ENCODE peak calls at places on chromosomes 16 and 17, in four cellular contexts. One of them, this sample, is unnamed.

GRCh38 chr16:80407265-80407987 is 133.4 kb upstream of the DYNLRB2 start:
- DNase-seq in thoracic aorta: no peak
- DNase-seq in heart right ventricle: no peak
- DNase-seq in adrenal gland: no peak
- DNase-seq in this sample: no peak

GRCh38 chr17:82152556-82153294 is 54.7 kb upstream of the FASN start:
- DNase-seq in thoracic aorta: no peak
- DNase-seq in heart right ventricle: no peak
- DNase-seq in adrenal gland: no peak
- DNase-seq in this sample: no peak

GRCh38 chr17:61000911-61001310 is 323.3 kb downstream of the BCAS3 start:
- DNase-seq in thoracic aorta: no peak
- DNase-seq in heart right ventricle: no peak
- DNase-seq in adrenal gland: no peak
- DNase-seq in this sample: no peak

GRCh38 chr17:83173997-83174858 is 94.8 kb downstream of the METRNL start:
- DNase-seq in thoracic aorta: no peak
- DNase-seq in heart right ventricle: no peak
- DNase-seq in adrenal gland: no peak
- DNase-seq in this sample: no peak

GRCh38 chr17:10631048-10631700 is 25.9 kb downstream of the MYH3 start:
- DNase-seq in thoracic aorta: no peak
- DNase-seq in heart right ventricle: no peak
- DNase-seq in adrenal gland: peak; percentile 10
- DNase-seq in this sample: peak; percentile 32

GRCh38 chr17:75681289-75681688 is 14.2 kb downstream of the SAP30BP start:
- DNase-seq in thoracic aorta: no peak
- DNase-seq in heart right ventricle: no peak
- DNase-seq in adrenal gland: no peak
- DNase-seq in this sample: no peak

GRCh38 chr17:40614431-40615294 is 33.0 kb downstream of the SMARCE1 start:
- DNase-seq in thoracic aorta: no peak
- DNase-seq in heart right ventricle: no peak
- DNase-seq in adrenal gland: no peak
- DNase-seq in this sample: no peak

GRCh38 chr16:56425439-56425832 is at the start of gene AMFR:
- DNase-seq in thoracic aorta: no peak
- DNase-seq in heart right ventricle: peak; percentile 76
- DNase-seq in adrenal gland: peak; percentile 71
- DNase-seq in this sample: peak; percentile 90

GRCh38 chr17:29225388-29225787 is 21.3 kb upstream of the CRYBA1 start:
- DNase-seq in thoracic aorta: no peak
- DNase-seq in heart right ventricle: no peak
- DNase-seq in adrenal gland: no peak
- DNase-seq in this sample: no peak

GRCh38 chr16:87974190-87974589 is 23.0 kb downstream of the BANP start:
- DNase-seq in thoracic aorta: no peak
- DNase-seq in heart right ventricle: no peak
- DNase-seq in adrenal gland: no peak
- DNase-seq in this sample: no peak

GRCh38 chr17:4593021-4593797 is 8.9 kb downstream of the SMTNL2 start:
- DNase-seq in thoracic aorta: no peak
- DNase-seq in heart right ventricle: no peak
- DNase-seq in adrenal gland: no peak
- DNase-seq in this sample: no peak

GRCh38 chr17:52148969-52149351 is 9.6 kb downstream of the CA10 start:
- DNase-seq in thoracic aorta: no peak
- DNase-seq in heart right ventricle: no peak
- DNase-seq in adrenal gland: no peak
- DNase-seq in this sample: peak; percentile 25

GRCh38 chr16:68074850-68075249 is 10.3 kb upstream of the NFATC3 start:
- DNase-seq in thoracic aorta: no peak
- DNase-seq in heart right ventricle: no peak
- DNase-seq in adrenal gland: no peak
- DNase-seq in this sample: no peak

GRCh38 chr17:52027620-52028019 is 130.9 kb downstream of the CA10 start:
- DNase-seq in thoracic aorta: no peak
- DNase-seq in heart right ventricle: no peak
- DNase-seq in adrenal gland: no peak
- DNase-seq in this sample: no peak

GRCh38 chr17:61406871-61407210 is 7.2 kb downstream of the TBX2 start:
- DNase-seq in thoracic aorta: no peak
- DNase-seq in heart right ventricle: no peak
- DNase-seq in adrenal gland: no peak
- DNase-seq in this sample: no peak

GRCh38 chr17:2483084-2483483 is 28.6 kb downstream of the METTL16 start:
- DNase-seq in thoracic aorta: no peak
- DNase-seq in heart right ventricle: no peak
- DNase-seq in adrenal gland: no peak
- DNase-seq in this sample: no peak

GRCh38 chr16:67101301-67101675 is 8.5 kb upstream of the PHAF1 start:
- DNase-seq in thoracic aorta: no peak
- DNase-seq in heart right ventricle: no peak
- DNase-seq in adrenal gland: no peak
- DNase-seq in this sample: no peak

GRCh38 chr16:54928016-54928356 is 2.7 kb upstream of the IRX5 start:
- DNase-seq in thoracic aorta: no peak
- DNase-seq in heart right ventricle: no peak
- DNase-seq in adrenal gland: no peak
- DNase-seq in this sample: peak; percentile 57

GRCh38 chr17:40190197-40191021 is 13.1 kb downstream of the RAPGEFL1 start:
- DNase-seq in thoracic aorta: no peak
- DNase-seq in heart right ventricle: no peak
- DNase-seq in adrenal gland: no peak
- DNase-seq in this sample: no peak

GRCh38 chr16:80210787-80211186 is 330.0 kb upstream of the DYNLRB2 start:
- DNase-seq in thoracic aorta: no peak
- DNase-seq in heart right ventricle: peak; percentile 44
- DNase-seq in adrenal gland: peak; percentile 32
- DNase-seq in this sample: no peak

GRCh38 chr17:61400058-61400785 is 579 bp downstream of the TBX2 start:
- DNase-seq in thoracic aorta: no peak
- DNase-seq in heart right ventricle: no peak
- DNase-seq in adrenal gland: no peak
- DNase-seq in this sample: peak; percentile 62

GRCh38 chr17:50551884-50552283 is 4.9 kb downstream of the SPATA20 start:
- DNase-seq in thoracic aorta: no peak
- DNase-seq in heart right ventricle: no peak
- DNase-seq in adrenal gland: no peak
- DNase-seq in this sample: no peak

GRCh38 chr17:5897320-5897911 is 172.8 kb upstream of the WSCD1 start:
- DNase-seq in thoracic aorta: no peak
- DNase-seq in heart right ventricle: no peak
- DNase-seq in adrenal gland: no peak
- DNase-seq in this sample: no peak

GRCh38 chr17:38609280-38610031 is 3.7 kb upstream of the SRCIN1 start:
- DNase-seq in thoracic aorta: no peak
- DNase-seq in heart right ventricle: no peak
- DNase-seq in adrenal gland: no peak
- DNase-seq in this sample: no peak

GRCh38 chr16:84844561-84845495 is 25.0 kb downstream of the CRISPLD2 start:
- DNase-seq in thoracic aorta: no peak
- DNase-seq in heart right ventricle: no peak
- DNase-seq in adrenal gland: no peak
- DNase-seq in this sample: no peak
- H3K27me3 ChIP-seq in thoracic aorta: no peaks in the 10 kb centered on the region
- H3K27me3 ChIP-seq in heart right ventricle: peaks cover 8% of the 10 kb centered on the region
- H3K27me3 ChIP-seq in adrenal gland: no peaks in the 10 kb centered on the region
- H3K27me3 ChIP-seq in this sample: no peaks in the 10 kb centered on the region

GRCh38 chr17:56431736-56432135 is 161.8 kb upstream of the NOG start:
- DNase-seq in thoracic aorta: no peak
- DNase-seq in heart right ventricle: no peak
- DNase-seq in adrenal gland: no peak
- DNase-seq in this sample: no peak
- H3K4me3 ChIP-seq in thoracic aorta: no peak overlapping the region
- H3K4me3 ChIP-seq in heart right ventricle: no peak overlapping the region
- H3K4me3 ChIP-seq in adrenal gland: no peak overlapping the region
- H3K4me3 ChIP-seq in this sample: no peak overlapping the region

GRCh38 chr16:35881654-35882053 is 2422.2 kb downstream of the TP53TG3F start:
- DNase-seq in thoracic aorta: no peak
- DNase-seq in heart right ventricle: no peak
- DNase-seq in adrenal gland: no peak
- DNase-seq in this sample: no peak
- H3K9me3 ChIP-seq in thoracic aorta: no peaks in the 10 kb centered on the region
- H3K9me3 ChIP-seq in heart right ventricle: no peaks in the 10 kb centered on the region
- H3K9me3 ChIP-seq in adrenal gland: no peaks in the 10 kb centered on the region
- H3K9me3 ChIP-seq in this sample: no peaks in the 10 kb centered on the region

DNA sequence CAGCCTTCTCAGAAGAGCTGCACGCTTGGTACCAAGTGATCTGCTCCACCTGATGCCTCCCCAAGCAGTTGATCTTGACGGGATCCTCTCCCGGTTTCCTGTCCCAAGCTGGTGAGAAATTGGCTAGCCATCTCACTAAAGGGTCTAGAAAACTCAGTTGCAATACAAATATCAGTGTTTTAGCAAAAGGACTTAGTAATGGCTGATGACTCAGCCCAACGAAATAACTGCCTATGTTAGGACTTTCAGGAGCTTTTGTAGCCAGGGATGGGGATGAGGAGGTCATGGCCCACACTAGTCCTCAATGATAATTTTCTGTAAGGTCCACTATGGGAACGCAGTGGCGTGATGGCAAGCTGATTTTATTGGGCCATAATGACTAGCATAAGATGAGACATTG is 23.3 kb upstream of the ENGASE start:
- DNase-seq in thoracic aorta: no peak
- DNase-seq in heart right ventricle: no peak
- DNase-seq in adrenal gland: no peak
- DNase-seq in this sample: no peak
- H3K27me3 ChIP-seq in thoracic aorta: no peaks in the 10 kb centered on the region
- H3K27me3 ChIP-seq in heart right ventricle: no peaks in the 10 kb centered on the region
- H3K27me3 ChIP-seq in adrenal gland: no peaks in the 10 kb centered on the region
- H3K27me3 ChIP-seq in this sample: peaks cover 2% of the 10 kb centered on the region

GRCh38 chr17:80760501-80760900 is 215.9 kb downstream of the RPTOR start:
- DNase-seq in thoracic aorta: no peak
- DNase-seq in heart right ventricle: no peak
- DNase-seq in adrenal gland: no peak
- DNase-seq in this sample: no peak

GRCh38 chr17:80765241-80766022 is 220.8 kb downstream of the RPTOR start:
- DNase-seq in thoracic aorta: no peak
- DNase-seq in heart right ventricle: no peak
- DNase-seq in adrenal gland: no peak
- DNase-seq in this sample: no peak

GRCh38 chr17:80761421-80761871 is 216.8 kb downstream of the RPTOR start:
- DNase-seq in thoracic aorta: no peak
- DNase-seq in heart right ventricle: no peak
- DNase-seq in adrenal gland: no peak
- DNase-seq in this sample: no peak

GRCh38 chr17:80762076-80762475 is 217.4 kb downstream of the RPTOR start:
- DNase-seq in thoracic aorta: no peak
- DNase-seq in heart right ventricle: no peak
- DNase-seq in adrenal gland: no peak
- DNase-seq in this sample: no peak

GRCh38 chr17:80763293-80763867 is 218.7 kb downstream of the RPTOR start:
- DNase-seq in thoracic aorta: no peak
- DNase-seq in heart right ventricle: no peak
- DNase-seq in adrenal gland: no peak
- DNase-seq in this sample: no peak
- H3K4me3 ChIP-seq in thoracic aorta: no peak overlapping the region
- H3K4me3 ChIP-seq in heart right ventricle: no peak overlapping the region
- H3K4me3 ChIP-seq in adrenal gland: no peak overlapping the region
- H3K4me3 ChIP-seq in this sample: no peak overlapping the region

DNA sequence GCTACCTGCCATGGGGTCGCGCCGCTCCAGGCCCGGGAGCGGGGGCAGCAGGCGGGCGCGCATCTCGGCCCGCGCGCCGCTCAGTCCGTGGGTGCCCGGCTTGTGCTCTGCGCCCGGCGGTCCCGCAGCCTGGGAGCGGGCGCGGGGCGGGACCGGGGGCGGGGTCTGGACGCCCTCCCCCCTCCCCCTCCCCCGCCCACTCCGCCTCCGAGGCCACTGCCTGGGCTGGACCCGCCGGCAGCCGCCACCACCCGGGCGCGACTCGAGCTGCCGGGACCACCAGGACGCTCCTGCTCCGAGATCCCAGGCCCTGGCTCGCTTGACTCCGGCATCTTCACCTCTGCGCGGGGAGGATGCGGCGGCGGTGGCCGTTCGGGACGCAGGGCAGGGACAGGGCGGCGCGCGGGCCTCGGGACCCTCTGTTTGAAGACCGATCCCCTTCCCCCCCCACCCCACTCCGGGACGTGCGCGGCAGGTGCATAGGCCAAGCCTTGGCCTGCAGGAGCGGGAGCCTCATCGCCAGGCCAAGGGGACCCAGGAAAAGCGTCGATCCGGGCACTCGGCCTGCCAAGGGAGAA is at the start of gene HS3ST6:
- DNase-seq in thoracic aorta: no peak
- DNase-seq in heart right ventricle: no peak
- DNase-seq in adrenal gland: no peak
- DNase-seq in this sample: no peak
- H3K9me3 ChIP-seq in thoracic aorta: no peaks in the 10 kb centered on the region
- H3K9me3 ChIP-seq in heart right ventricle: no peaks in the 10 kb centered on the region
- H3K9me3 ChIP-seq in adrenal gland: no peaks in the 10 kb centered on the region
- H3K9me3 ChIP-seq in this sample: no peaks in the 10 kb centered on the region

GRCh38 chr17:66829386-66829864 is 5.5 kb upstream of the CACNG5 start:
- DNase-seq in thoracic aorta: no peak
- DNase-seq in heart right ventricle: no peak
- DNase-seq in adrenal gland: peak; percentile 61
- DNase-seq in this sample: peak; percentile 48
- H3K27me3 ChIP-seq in thoracic aorta: no peaks in the 10 kb centered on the region
- H3K27me3 ChIP-seq in heart right ventricle: peaks cover 25% of the 10 kb centered on the region
- H3K27me3 ChIP-seq in adrenal gland: peaks cover 15% of the 10 kb centered on the region
- H3K27me3 ChIP-seq in this sample: peaks cover 21% of the 10 kb centered on the region

DNA sequence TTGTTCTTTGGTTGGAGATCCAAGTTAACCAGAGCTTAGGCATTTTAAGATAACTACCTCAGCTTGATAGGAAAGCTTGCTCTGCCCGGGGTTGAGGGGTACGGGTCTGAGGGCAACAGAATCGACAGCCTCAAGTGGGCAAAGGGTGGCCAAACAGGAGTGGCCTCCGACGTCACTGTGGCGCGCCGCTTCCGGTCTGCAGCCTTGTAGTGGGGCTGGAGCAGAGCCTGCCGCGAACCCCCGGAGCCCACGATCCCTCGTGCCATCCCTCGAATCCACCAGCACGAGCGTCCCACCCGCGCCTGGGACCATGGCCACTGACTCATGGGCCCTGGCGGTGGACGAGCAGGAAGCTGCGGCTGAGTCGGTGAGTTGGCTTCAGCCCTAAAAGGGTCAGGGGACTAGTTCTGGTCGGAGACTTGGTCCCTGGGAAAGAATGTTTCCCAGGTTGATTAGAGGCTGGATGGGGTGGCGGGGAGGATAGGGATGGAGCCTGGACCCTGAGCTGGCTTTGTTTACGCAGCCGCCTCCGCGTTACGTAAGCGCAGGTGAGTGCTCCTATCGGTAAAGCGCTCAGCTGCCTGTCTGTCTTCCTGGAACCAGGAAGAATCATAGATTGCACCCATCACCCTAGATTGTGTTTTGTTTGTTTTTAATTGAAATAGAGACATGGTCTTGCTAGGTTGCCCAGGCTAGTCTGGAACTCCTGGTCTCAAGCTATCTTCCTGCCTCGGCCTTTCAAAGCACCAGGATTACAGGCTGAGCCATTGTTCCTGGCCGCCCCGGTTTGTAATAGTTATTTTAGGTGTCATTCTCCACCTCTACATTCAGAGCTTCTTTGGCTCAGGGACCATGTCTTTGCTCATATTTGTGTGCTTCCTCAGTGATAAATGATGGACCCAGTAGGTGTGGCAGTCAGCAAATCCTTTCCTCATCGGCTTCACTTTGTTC is at the start of gene DDX19B:
- DNase-seq in thoracic aorta: peak; percentile 49
- DNase-seq in heart right ventricle: peak; percentile 82
- DNase-seq in adrenal gland: peak; percentile 84
- DNase-seq in this sample: peak; percentile 73
- H3K4me3 ChIP-seq in thoracic aorta: peak within 1 kb of the TSS; percentile 88
- H3K4me3 ChIP-seq in heart right ventricle: peak within 1 kb of the TSS; percentile 49
- H3K4me3 ChIP-seq in adrenal gland: peak within 1 kb of the TSS; percentile 71
- H3K4me3 ChIP-seq in this sample: peak within 1 kb of the TSS; percentile 63

This sample was measured in MG63.